ENCODE peak calls at places on chromosomes 7 and 10, in four cellular contexts. H is NCI-H1417, P is ELR, B is RWPE1. Q is an unnamed sample.

GRCh38 chr10:24432478-24433416 is 223.8 kb downstream of the KIAA1217 start:
- DNase-seq in H (no peak), P (peak), B (no peak), Q (no peak)

GRCh38 chr10:77293785-77294184 is 343.8 kb downstream of the KCNMA1 start:
- DNase-seq in H (no peak), P (no peak), B (no peak), Q (peak)

GRCh38 chr10:114397651-114398145 is 6.6 kb downstream of the AFAP1L2 start:
- DNase-seq in H (no peak), P (no peak), B (no peak), Q (no peak)

GRCh38 chr10:116809528-116810500 is 39.5 kb upstream of the ENO4 start:
- DNase-seq in H (no peak), P (peak), B (peak), Q (peak)

GRCh38 chr10:90859321-90859751 is 1.5 kb upstream of the HTR7 start:
- DNase-seq in H (no peak), P (peak), B (peak), Q (no peak)

GRCh38 chr10:102515724-102516123 is 12.0 kb downstream of the SUFU start:
- DNase-seq in H (no peak), P (no peak), B (no peak), Q (no peak)

GRCh38 chr7:152137476-152138025 is 112.1 kb downstream of the GALNT11 start:
- DNase-seq in H (no peak), P (no peak), B (no peak), Q (peak)

GRCh38 chr10:72171175-72171630 is 44.6 kb upstream of the ANAPC16 start:
- DNase-seq in H (no peak), P (peak), B (peak), Q (no peak)

GRCh38 chr7:148344406-148344805 is 246.2 kb upstream of the C7orf33 start:
- DNase-seq in H (no peak), P (no peak), B (no peak), Q (no peak)

GRCh38 chr7:150941983-150942590 is 36.0 kb downstream of the KCNH2 start:
- DNase-seq in H (peak), P (no peak), B (no peak), Q (peak)

GRCh38 chr7:92251181-92251580 is 5.4 kb downstream of the ANKIB1 start:
- DNase-seq in H (no peak), P (peak), B (no peak), Q (no peak)

GRCh38 chr10:63390521-63390920 is 75.3 kb downstream of the JMJD1C start:
- DNase-seq in H (no peak), P (no peak), B (no peak), Q (no peak)

GRCh38 chr7:107167483-107168232 is 1.1 kb upstream of the HBP1 start:
- DNase-seq in H (peak), P (peak), B (peak), Q (peak)

Q was measured in NCI-H69.